ENCODE peak calls at places on chromosomes 1 and 21, in five cellular contexts. One of them, this sample, is unnamed.

GRCh38 chr1:161958425-161958824 is 65.2 kb downstream of the OLFML2B start:
- DNase-seq in stomach: no peak
- DNase-seq in tibial artery: no peak
- DNase-seq in pancreas: no peak
- DNase-seq in fibroblast of lung: peak
- DNase-seq in this sample: peak

GRCh38 chr1:7335224-7335879 is 435.7 kb upstream of the VAMP3 start:
- DNase-seq in fibroblast of lung: peak
- DNase-seq in tibial artery: no peak
- DNase-seq in pancreas: no peak
- DNase-seq in stomach: no peak
- DNase-seq in this sample: peak

GRCh38 chr21:35527358-35527757 is 478.3 kb upstream of the RUNX1 start:
- DNase-seq in tibial artery: no peak
- DNase-seq in pancreas: no peak
- DNase-seq in fibroblast of lung: no peak
- DNase-seq in stomach: no peak
- DNase-seq in this sample: no peak

GRCh38 chr1:169308313-169309039 is 59.1 kb downstream of the NME7 start:
- DNase-seq in stomach: no peak
- DNase-seq in pancreas: no peak
- DNase-seq in tibial artery: no peak
- DNase-seq in fibroblast of lung: no peak
- DNase-seq in this sample: no peak

GRCh38 chr1:150237746-150238145 is 1.8 kb upstream of the ANP32E start:
- DNase-seq in pancreas: no peak
- DNase-seq in fibroblast of lung: no peak
- DNase-seq in tibial artery: peak
- DNase-seq in stomach: no peak
- DNase-seq in this sample: no peak

GRCh38 chr21:34661848-34662247 is 6.9 kb upstream of the CLIC6 start:
- DNase-seq in fibroblast of lung: no peak
- DNase-seq in tibial artery: no peak
- DNase-seq in stomach: no peak
- DNase-seq in pancreas: no peak
- DNase-seq in this sample: no peak

GRCh38 chr1:168007691-168008090 is 70.8 kb upstream of the MPC2 start:
- DNase-seq in stomach: no peak
- DNase-seq in fibroblast of lung: no peak
- DNase-seq in pancreas: no peak
- DNase-seq in tibial artery: no peak
- DNase-seq in this sample: no peak

GRCh38 chr1:36411674-36412648 is 14.3 kb upstream of the LSM10 start:
- DNase-seq in tibial artery: no peak
- DNase-seq in fibroblast of lung: peak
- DNase-seq in stomach: no peak
- DNase-seq in pancreas: no peak
- DNase-seq in this sample: no peak

GRCh38 chr1:7289694-7290093 is 481.4 kb upstream of the VAMP3 start:
- DNase-seq in stomach: no peak
- DNase-seq in tibial artery: no peak
- DNase-seq in pancreas: no peak
- DNase-seq in fibroblast of lung: no peak
- DNase-seq in this sample: no peak

GRCh38 chr1:20678599-20678998 is 17.4 kb upstream of the DDOST start:
- DNase-seq in pancreas: no peak
- DNase-seq in tibial artery: no peak
- DNase-seq in stomach: no peak
- DNase-seq in fibroblast of lung: no peak
- DNase-seq in this sample: no peak

GRCh38 chr1:56436912-56437403 is 142.4 kb downstream of the PLPP3 start:
- DNase-seq in tibial artery: no peak
- DNase-seq in stomach: no peak
- DNase-seq in fibroblast of lung: no peak
- DNase-seq in pancreas: no peak
- DNase-seq in this sample: no peak

GRCh38 chr1:10507111-10507879 is 32.5 kb downstream of the PEX14 start:
- DNase-seq in pancreas: peak
- DNase-seq in tibial artery: peak
- DNase-seq in fibroblast of lung: peak
- DNase-seq in stomach: peak
- DNase-seq in this sample: peak

GRCh38 chr1:116764466-116764896 is 10.3 kb downstream of the CD2 start:
- DNase-seq in tibial artery: no peak
- DNase-seq in fibroblast of lung: no peak
- DNase-seq in pancreas: no peak
- DNase-seq in stomach: no peak
- DNase-seq in this sample: no peak

GRCh38 chr1:246907472-246907871 is 24.3 kb downstream of the AHCTF1 start:
- DNase-seq in pancreas: no peak
- DNase-seq in fibroblast of lung: peak
- DNase-seq in tibial artery: no peak
- DNase-seq in stomach: no peak
- DNase-seq in this sample: no peak

GRCh38 chr1:81596341-81596740 is 204.4 kb upstream of the ADGRL2 start:
- DNase-seq in tibial artery: no peak
- DNase-seq in pancreas: no peak
- DNase-seq in stomach: no peak
- DNase-seq in fibroblast of lung: no peak
- DNase-seq in this sample: no peak

GRCh38 chr1:54169068-54169467 is 16.3 kb upstream of the CDCP2 start:
- DNase-seq in pancreas: no peak
- DNase-seq in fibroblast of lung: no peak
- DNase-seq in stomach: no peak
- DNase-seq in tibial artery: no peak
- DNase-seq in this sample: no peak

GRCh38 chr1:119771016-119771415 is 2.3 kb upstream of the HMGCS2 start:
- DNase-seq in stomach: no peak
- DNase-seq in tibial artery: no peak
- DNase-seq in pancreas: no peak
- DNase-seq in fibroblast of lung: no peak
- DNase-seq in this sample: no peak

GRCh38 chr21:14697769-14698168 is 151.7 kb upstream of the SAMSN1 start:
- DNase-seq in stomach: no peak
- DNase-seq in tibial artery: no peak
- DNase-seq in pancreas: no peak
- DNase-seq in fibroblast of lung: no peak
- DNase-seq in this sample: no peak

GRCh38 chr1:181356505-181357340 is 126.6 kb upstream of the CACNA1E start:
- DNase-seq in tibial artery: no peak
- DNase-seq in stomach: no peak
- DNase-seq in fibroblast of lung: no peak
- DNase-seq in pancreas: no peak
- DNase-seq in this sample: no peak

GRCh38 chr1:1191734-1192133 is 14.7 kb downstream of the TNFRSF18 start:
- DNase-seq in stomach: no peak
- DNase-seq in tibial artery: no peak
- DNase-seq in fibroblast of lung: no peak
- DNase-seq in pancreas: no peak
- DNase-seq in this sample: no peak

GRCh38 chr21:42401164-42401563 is 2.5 kb upstream of the UBASH3A start:
- DNase-seq in pancreas: no peak
- DNase-seq in stomach: no peak
- DNase-seq in tibial artery: no peak
- DNase-seq in fibroblast of lung: peak
- DNase-seq in this sample: no peak

GRCh38 chr1:161164901-161165620 is 1.2 kb upstream of the PPOX start:
- DNase-seq in pancreas: no peak
- DNase-seq in tibial artery: no peak
- DNase-seq in fibroblast of lung: no peak
- DNase-seq in stomach: no peak
- DNase-seq in this sample: no peak

GRCh38 chr1:171817511-171818265 is 23.6 kb upstream of the DNM3 start:
- DNase-seq in tibial artery: no peak
- DNase-seq in fibroblast of lung: peak
- DNase-seq in pancreas: no peak
- DNase-seq in stomach: no peak
- DNase-seq in this sample: peak

GRCh38 chr1:161473363-161473762 is 31.9 kb upstream of the FCGR2A start:
- DNase-seq in fibroblast of lung: no peak
- DNase-seq in tibial artery: no peak
- DNase-seq in pancreas: no peak
- DNase-seq in stomach: no peak
- DNase-seq in this sample: no peak

GRCh38 chr1:96522927-96523326 is 198.7 kb upstream of the PTBP2 start:
- DNase-seq in fibroblast of lung: peak
- DNase-seq in tibial artery: no peak
- DNase-seq in stomach: no peak
- DNase-seq in pancreas: no peak
- DNase-seq in this sample: no peak

GRCh38 chr1:18294437-18295176 is 186.1 kb upstream of the KLHDC7A start:
- DNase-seq in fibroblast of lung: no peak
- DNase-seq in tibial artery: no peak
- DNase-seq in stomach: no peak
- DNase-seq in pancreas: no peak
- DNase-seq in this sample: no peak

DNA sequence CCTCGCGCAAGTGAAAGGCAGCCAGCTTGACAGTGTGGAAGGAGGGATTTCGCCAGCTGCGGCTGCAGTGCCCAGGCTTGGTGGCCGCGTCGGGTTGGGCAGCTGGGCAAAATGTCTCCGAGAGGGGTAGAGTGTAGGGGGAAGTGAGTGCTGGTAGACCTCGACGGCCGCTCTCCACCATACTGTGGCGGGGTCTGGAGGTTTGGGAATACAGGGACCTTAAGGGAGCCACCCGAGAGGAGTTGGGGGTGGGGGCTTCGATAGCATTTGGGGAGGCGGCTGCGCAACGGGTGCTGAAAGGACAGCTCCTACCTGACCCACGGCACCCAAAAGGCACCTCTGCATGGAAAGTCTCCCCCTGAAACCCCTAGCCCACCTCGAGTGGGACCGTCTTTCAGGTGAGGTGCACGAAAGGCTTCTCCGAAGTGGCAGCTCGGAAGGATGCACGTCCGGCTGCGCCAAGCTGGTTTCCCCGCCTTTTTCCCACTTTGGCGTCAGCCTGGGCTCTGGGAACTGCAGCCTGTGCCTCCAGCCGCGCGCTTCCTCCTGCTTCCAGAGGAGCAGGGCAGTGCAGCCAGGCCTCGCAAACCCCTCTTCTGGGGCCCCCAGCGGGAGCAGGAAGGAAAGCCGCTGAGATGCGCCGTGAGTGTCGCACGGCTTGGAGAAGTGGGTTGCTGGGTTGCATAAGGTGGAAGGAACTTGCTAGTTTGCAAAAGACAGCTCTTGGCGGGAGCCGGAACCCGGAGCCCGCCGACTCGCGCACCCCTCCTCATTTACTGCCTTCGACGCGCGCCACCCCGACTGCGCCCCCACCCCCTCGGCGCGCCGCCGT is 526 bp upstream of the HMGN2 start:
- DNase-seq in tibial artery: peak
- DNase-seq in pancreas: peak
- DNase-seq in stomach: peak
- DNase-seq in fibroblast of lung: peak
- DNase-seq in this sample: peak
- H3K27ac ChIP-seq in tibial artery: peak
- H3K27ac ChIP-seq in pancreas: peak
- H3K27ac ChIP-seq in stomach: peak
- H3K27ac ChIP-seq in fibroblast of lung: no peak
- H3K27ac ChIP-seq in this sample: peak

GRCh38 chr1:61844006-61844405 is 101.7 kb downstream of the PATJ start:
- DNase-seq in stomach: no peak
- DNase-seq in fibroblast of lung: no peak
- DNase-seq in pancreas: no peak
- DNase-seq in tibial artery: no peak
- DNase-seq in this sample: no peak

GRCh38 chr1:61839702-61840101 is 97.4 kb downstream of the PATJ start:
- DNase-seq in pancreas: no peak
- DNase-seq in fibroblast of lung: peak
- DNase-seq in stomach: no peak
- DNase-seq in tibial artery: no peak
- DNase-seq in this sample: peak

GRCh38 chr1:61842863-61843514 is 100.7 kb downstream of the PATJ start:
- DNase-seq in tibial artery: no peak
- DNase-seq in pancreas: no peak
- DNase-seq in fibroblast of lung: no peak
- DNase-seq in stomach: no peak
- DNase-seq in this sample: no peak
- TF ChIP-seq CTCF in tibial artery: no peak
- TF ChIP-seq CTCF in pancreas: no peak
- TF ChIP-seq CTCF in fibroblast of lung: no peak
- TF ChIP-seq CTCF in stomach: no peak
- TF ChIP-seq CTCF in this sample: no peak

GRCh38 chr1:100050139-100050538 is 80.3 kb downstream of the SLC35A3 start:
- DNase-seq in fibroblast of lung: no peak
- DNase-seq in stomach: no peak
- DNase-seq in pancreas: no peak
- DNase-seq in tibial artery: no peak
- DNase-seq in this sample: no peak
- H3K27ac ChIP-seq in fibroblast of lung: no peak
- H3K27ac ChIP-seq in stomach: no peak
- H3K27ac ChIP-seq in pancreas: no peak
- H3K27ac ChIP-seq in tibial artery: no peak
- H3K27ac ChIP-seq in this sample: no peak

DNA sequence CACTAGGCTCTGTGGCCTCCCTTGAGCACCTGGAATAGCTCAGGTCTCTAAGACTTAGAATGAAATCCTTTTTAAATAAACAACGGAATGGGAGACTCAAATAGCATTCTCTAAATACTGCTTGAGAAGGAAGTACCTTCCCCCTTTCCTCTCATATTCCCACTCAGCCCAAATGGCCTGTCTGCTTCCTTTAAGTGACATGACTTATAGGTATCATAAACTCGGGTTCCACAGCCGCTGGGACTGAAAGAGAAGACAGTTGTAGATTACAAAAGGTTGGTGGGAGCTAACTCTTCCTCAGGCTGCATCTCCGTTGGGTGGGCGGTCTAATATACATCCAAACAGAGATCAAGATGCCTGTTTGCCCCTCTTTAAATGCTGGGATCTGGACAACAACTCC is 1.2 kb upstream of the HMCN1 start:
- DNase-seq in tibial artery: no peak
- DNase-seq in fibroblast of lung: no peak
- DNase-seq in pancreas: no peak
- DNase-seq in stomach: no peak
- DNase-seq in this sample: no peak
- TF ChIP-seq CTCF in tibial artery: no peak
- TF ChIP-seq CTCF in fibroblast of lung: no peak
- TF ChIP-seq CTCF in pancreas: no peak
- TF ChIP-seq CTCF in stomach: no peak
- TF ChIP-seq CTCF in this sample: no peak

GRCh38 chr1:30758785-30759380 is 1.3 kb upstream of the LAPTM5 start:
- DNase-seq in pancreas: no peak
- DNase-seq in fibroblast of lung: peak
- DNase-seq in stomach: no peak
- DNase-seq in tibial artery: no peak
- DNase-seq in this sample: peak

GRCh38 chr1:30756545-30757195 is 904 bp downstream of the LAPTM5 start:
- DNase-seq in stomach: peak
- DNase-seq in pancreas: no peak
- DNase-seq in tibial artery: peak
- DNase-seq in fibroblast of lung: peak
- DNase-seq in this sample: peak

GRCh38 chr1:30757196-30757949 is at the start of gene LAPTM5:
- DNase-seq in fibroblast of lung: peak
- DNase-seq in tibial artery: peak
- DNase-seq in pancreas: no peak
- DNase-seq in stomach: peak
- DNase-seq in this sample: no peak

GRCh38 chr1:30759718-30760281 is 2.2 kb upstream of the LAPTM5 start:
- DNase-seq in fibroblast of lung: no peak
- DNase-seq in pancreas: no peak
- DNase-seq in tibial artery: no peak
- DNase-seq in stomach: no peak
- DNase-seq in this sample: no peak

GRCh38 chr1:30757976-30758688 is 558 bp upstream of the LAPTM5 start:
- DNase-seq in pancreas: no peak
- DNase-seq in fibroblast of lung: no peak
- DNase-seq in stomach: no peak
- DNase-seq in tibial artery: no peak
- DNase-seq in this sample: no peak
- H3K27ac ChIP-seq in pancreas: no peak
- H3K27ac ChIP-seq in fibroblast of lung: no peak
- H3K27ac ChIP-seq in stomach: peak
- H3K27ac ChIP-seq in tibial artery: no peak
- H3K27ac ChIP-seq in this sample: peak